ENCODE peak calls at places on chromosomes 16 and 17, in nine cellular contexts. C is NCI-H460; G is hepatic stellate cell; J is heart left ventricle; U is non-pigmented ciliary epithelial cell; B is activated CD4-positive, alpha-beta T cell treated with anti-CD3 and anti-CD28 coated beads, Interleukin-2, amount 10 ng/mL, durations not matched to agents 24 days and 14 days; E is testis; I is GM23338; V is T-helper 9 cell. Q is an unnamed sample.

GRCh38 chr17:81295678-81296381 is 723 bp upstream of the SLC38A10 start:
- DNase-seq in C (peak), G (peak), J (no peak), U (no peak), B (peak), E (peak), I (peak), V (peak), Q (peak)

GRCh38 chr17:9647014-9647413 is 1.7 kb downstream of the USP43 start:
- DNase-seq in C (no peak), G (no peak), J (no peak), U (no peak), B (no peak), E (no peak), I (peak), V (no peak), Q (peak)

GRCh38 chr17:53780320-53780719 is 42.4 kb upstream of the KIF2B start:
- DNase-seq in C (no peak), G (no peak), J (no peak), U (no peak), B (no peak), E (no peak), I (no peak), V (no peak), Q (no peak)

GRCh38 chr16:47008174-47008573 is 34.7 kb upstream of the DNAJA2 start:
- DNase-seq in C (no peak), G (no peak), J (no peak), U (peak), B (no peak), E (no peak), I (no peak), V (no peak), Q (no peak)

GRCh38 chr16:69855587-69855986 is 93.5 kb downstream of the WWP2 start:
- DNase-seq in C (no peak), G (no peak), J (no peak), U (no peak), B (no peak), E (no peak), I (no peak), V (no peak), Q (no peak)

GRCh38 chr17:32917842-32918241 is 10.1 kb upstream of the TMEM98 start:
- DNase-seq in C (no peak), G (no peak), J (no peak), U (no peak), B (peak), E (no peak), I (peak), V (no peak), Q (peak)

GRCh38 chr16:50340578-50340977 is 28.2 kb downstream of the BRD7 start:
- DNase-seq in C (no peak), G (no peak), J (no peak), U (no peak), B (no peak), E (no peak), I (no peak), V (no peak), Q (no peak)

GRCh38 chr17:72239548-72239947 is 118.7 kb downstream of the SOX9 start:
- DNase-seq in C (no peak), G (no peak), J (no peak), U (no peak), B (no peak), E (no peak), I (no peak), V (no peak), Q (no peak)

GRCh38 chr16:53357208-53357586 is 77.1 kb upstream of the RBL2 start:
- DNase-seq in C (no peak), G (no peak), J (no peak), U (no peak), B (no peak), E (no peak), I (no peak), V (no peak), Q (no peak)

GRCh38 chr17:80528521-80528920 is 16.1 kb upstream of the RPTOR start:
- DNase-seq in C (no peak), G (no peak), J (no peak), U (no peak), B (no peak), E (no peak), I (no peak), V (no peak), Q (no peak)

GRCh38 chr17:37494971-37495370 is 5.3 kb downstream of the DUSP14 start:
- DNase-seq in C (no peak), G (no peak), J (no peak), U (no peak), B (no peak), E (no peak), I (peak), V (no peak), Q (peak)

GRCh38 chr17:57747221-57748017 is 2.3 kb upstream of the CCDC182 start:
- DNase-seq in C (peak), G (peak), J (no peak), U (peak), B (peak), E (peak), I (peak), V (peak), Q (peak)

GRCh38 chr17:81021531-81022370 is 13.2 kb upstream of the BAIAP2 start:
- DNase-seq in C (no peak), G (no peak), J (no peak), U (no peak), B (no peak), E (no peak), I (no peak), V (no peak), Q (no peak)

GRCh38 chr16:25716186-25716585 is 24.4 kb downstream of the HS3ST4 start:
- DNase-seq in C (no peak), G (no peak), J (no peak), U (no peak), B (no peak), E (no peak), I (peak), V (no peak), Q (no peak)

GRCh38 chr17:59154335-59154720 is 658 bp downstream of the SKA2 start:
- DNase-seq in C (no peak), G (peak), J (peak), U (no peak), B (peak), E (peak), I (peak), V (peak), Q (peak)

GRCh38 chr16:87487361-87487924 is 5.4 kb downstream of the ZCCHC14 start:
- DNase-seq in C (no peak), G (no peak), J (peak), U (no peak), B (no peak), E (peak), I (peak), V (peak), Q (peak)

GRCh38 chr16:23343643-23344612 is 41.8 kb downstream of the SCNN1B start:
- DNase-seq in C (no peak), G (no peak), J (no peak), U (no peak), B (no peak), E (no peak), I (peak), V (no peak), Q (peak)

GRCh38 chr16:56294599-56294998 is 103.3 kb downstream of the GNAO1 start:
- DNase-seq in C (no peak), G (peak), J (no peak), U (peak), B (no peak), E (no peak), I (no peak), V (no peak), Q (no peak)

GRCh38 chr17:1995321-1996242 is 29.6 kb downstream of the RTN4RL1 start:
- DNase-seq in C (no peak), G (no peak), J (no peak), U (no peak), B (no peak), E (no peak), I (no peak), V (no peak), Q (no peak)

GRCh38 chr17:34313164-34313563 is 6.1 kb upstream of the CCL8 start:
- DNase-seq in C (no peak), G (no peak), J (no peak), U (no peak), B (no peak), E (no peak), I (no peak), V (no peak), Q (no peak)

GRCh38 chr17:28711723-28712036 is at the start of gene PROCA1:
- DNase-seq in C (no peak), G (no peak), J (no peak), U (no peak), B (no peak), E (no peak), I (peak), V (peak), Q (no peak)

GRCh38 chr17:68289473-68289872 is 1.5 kb downstream of the SLC16A6 start:
- DNase-seq in C (no peak), G (no peak), J (no peak), U (no peak), B (no peak), E (no peak), I (no peak), V (no peak), Q (peak)

GRCh38 chr17:59714255-59714654 is 6.8 kb downstream of the VMP1 start:
- DNase-seq in C (no peak), G (no peak), J (no peak), U (no peak), B (no peak), E (no peak), I (no peak), V (no peak), Q (no peak)

GRCh38 chr16:75216127-75216526 is 2.7 kb upstream of the CTRB1 start:
- DNase-seq in C (no peak), G (no peak), J (no peak), U (no peak), B (no peak), E (no peak), I (no peak), V (no peak), Q (no peak)

GRCh38 chr16:87233928-87234327 is 83.3 kb downstream of the C16orf95 start:
- DNase-seq in C (no peak), G (peak), J (no peak), U (no peak), B (no peak), E (no peak), I (peak), V (no peak), Q (peak)

GRCh38 chr17:37693328-37693727 is 50.1 kb upstream of the DDX52 start:
- DNase-seq in C (no peak), G (no peak), J (no peak), U (no peak), B (no peak), E (no peak), I (no peak), V (no peak), Q (no peak)

GRCh38 chr16:30948956-30949654 is at the start of gene ORAI3:
- DNase-seq in C (peak), G (peak), J (peak), U (no peak), B (peak), E (peak), I (peak), V (no peak), Q (peak)

GRCh38 chr17:14903810-14904209 is 361.3 kb downstream of the PMP22 start:
- DNase-seq in C (no peak), G (peak), J (no peak), U (no peak), B (no peak), E (no peak), I (no peak), V (no peak), Q (no peak)

GRCh38 chr16:81366316-81366932 is 51.7 kb downstream of the GAN start:
- DNase-seq in C (peak), G (peak), J (no peak), U (no peak), B (peak), E (no peak), I (peak), V (no peak), Q (no peak)